ENCODE peak calls at places on chromosomes 13 and 19, in four cellular contexts. M is GM23338, D is breast epithelium, G is suprapubic skin. B is an unnamed sample.

GRCh38 chr19:3458595-3459284 is 21.6 kb downstream of the SMIM24 start:
- DNase-seq in M (peak), D (no peak), G (no peak), B (no peak)

GRCh38 chr13:100526299-100527030 is 62.1 kb downstream of the GGACT start:
- DNase-seq in M (peak), D (no peak), G (peak), B (no peak)

GRCh38 chr19:31214086-31214485 is 135.2 kb downstream of the TSHZ3 start:
- DNase-seq in M (no peak), D (peak), G (peak), B (peak)

GRCh38 chr19:48469056-48469881 is at the start of gene CYTH2:
- DNase-seq in M (peak), D (peak), G (peak), B (peak)

GRCh38 chr19:12956446-12957388 is at the start of gene GADD45GIP1:
- DNase-seq in M (peak), D (peak), G (peak), B (peak)

GRCh38 chr13:33441015-33441414 is 155.5 kb upstream of the STARD13 start:
- DNase-seq in M (peak), D (no peak), G (no peak), B (no peak)

GRCh38 chr19:15108145-15108844 is 1.1 kb downstream of the SYDE1 start:
- DNase-seq in M (peak), D (no peak), G (no peak), B (no peak)

GRCh38 chr13:33349314-33349995 is 63.9 kb upstream of the STARD13 start:
- DNase-seq in M (peak), D (no peak), G (no peak), B (no peak)

GRCh38 chr13:113981201-113981605 is 7.3 kb upstream of the C13orf46 start:
- DNase-seq in M (no peak), D (peak), G (peak), B (peak)

GRCh38 chr13:101109005-101109404 is 307.3 kb downstream of the NALCN start:
- DNase-seq in M (no peak), D (no peak), G (no peak), B (no peak)

GRCh38 chr13:90055121-90055520 is 1292.4 kb upstream of the MIR17HG start:
- DNase-seq in M (no peak), D (no peak), G (no peak), B (peak)

GRCh38 chr13:94825507-94825906 is 113.2 kb upstream of the SOX21 start:
- DNase-seq in M (peak), D (peak), G (no peak), B (no peak)

GRCh38 chr19:10776900-10777650 is 58.9 kb downstream of the TMED1 start:
- DNase-seq in M (no peak), D (no peak), G (no peak), B (no peak)

GRCh38 chr19:49422407-49423277 is 599 bp downstream of the PTH2 start:
- DNase-seq in M (peak), D (no peak), G (peak), B (no peak)

GRCh38 chr19:16355293-16356043 is 30.8 kb downstream of the KLF2 start:
- DNase-seq in M (no peak), D (no peak), G (no peak), B (no peak)

GRCh38 chr13:66040506-66040905 is 1189.6 kb downstream of the PCDH9 start:
- DNase-seq in M (no peak), D (no peak), G (no peak), B (no peak)

GRCh38 chr19:30093966-30094770 is 152.1 kb downstream of the URI1 start:
- DNase-seq in M (no peak), D (no peak), G (no peak), B (no peak)

GRCh38 chr13:54241719-54242118 is 1213.1 kb downstream of the OLFM4 start:
- DNase-seq in M (no peak), D (no peak), G (no peak), B (no peak)

GRCh38 chr19:40241809-40242384 is 15.4 kb upstream of the CCNP start:
- DNase-seq in M (no peak), D (peak), G (no peak), B (no peak)

GRCh38 chr19:18208098-18208951 is 4.5 kb upstream of the RAB3A start:
- DNase-seq in M (peak), D (no peak), G (no peak), B (no peak)

GRCh38 chr19:33450689-33451088 is 70.9 kb downstream of the PEPD start:
- DNase-seq in M (no peak), D (no peak), G (no peak), B (no peak)

GRCh38 chr19:49106648-49107135 is 7.5 kb upstream of the LIN7B start:
- DNase-seq in M (peak), D (no peak), G (no peak), B (no peak)

GRCh38 chr19:44752816-44753618 is 4.5 kb downstream of the BCL3 start:
- DNase-seq in M (peak), D (peak), G (peak), B (peak)
- TF ChIP-seq POLR2AphosphoS5 in M (no peak), D (peak), G (peak), B (peak)

GRCh38 chr19:6071103-6071485 is 39.2 kb downstream of the RFX2 start:
- DNase-seq in M (no peak), D (peak), G (no peak), B (no peak)
- TF ChIP-seq POLR2AphosphoS5 in M (no peak), D (no peak), G (peak), B (no peak)

GRCh38 chr19:47172666-47173455 is 42.2 kb downstream of the SAE1 start:
- DNase-seq in M (no peak), D (no peak), G (no peak), B (no peak)
- TF ChIP-seq POLR2AphosphoS5 in M (no peak), D (no peak), G (no peak), B (no peak)

DNA sequence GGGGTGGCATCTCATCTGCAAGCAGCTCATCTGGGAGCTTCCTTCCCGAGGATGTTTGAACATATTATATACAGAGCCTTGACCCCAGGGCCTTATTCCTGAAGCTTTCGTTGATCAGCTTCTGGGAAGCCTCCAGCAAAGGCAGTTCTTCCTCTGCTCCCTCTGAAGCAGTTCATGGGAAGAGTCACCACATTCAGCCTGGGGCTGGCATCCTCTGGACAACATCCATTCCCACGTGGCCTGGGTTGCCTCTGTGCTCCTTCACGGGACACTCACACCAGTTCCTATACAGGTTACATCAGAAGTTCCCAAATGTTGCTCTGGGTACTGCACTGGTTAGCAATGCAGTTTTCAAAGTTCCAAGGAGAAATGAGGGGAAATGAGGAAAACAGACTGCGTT is 29.6 kb downstream of the COL4A2 start:
- DNase-seq in M (no peak), D (no peak), G (no peak), B (no peak)
- TF ChIP-seq POLR2AphosphoS5 in M (no peak), D (no peak), G (no peak), B (no peak)

DNA sequence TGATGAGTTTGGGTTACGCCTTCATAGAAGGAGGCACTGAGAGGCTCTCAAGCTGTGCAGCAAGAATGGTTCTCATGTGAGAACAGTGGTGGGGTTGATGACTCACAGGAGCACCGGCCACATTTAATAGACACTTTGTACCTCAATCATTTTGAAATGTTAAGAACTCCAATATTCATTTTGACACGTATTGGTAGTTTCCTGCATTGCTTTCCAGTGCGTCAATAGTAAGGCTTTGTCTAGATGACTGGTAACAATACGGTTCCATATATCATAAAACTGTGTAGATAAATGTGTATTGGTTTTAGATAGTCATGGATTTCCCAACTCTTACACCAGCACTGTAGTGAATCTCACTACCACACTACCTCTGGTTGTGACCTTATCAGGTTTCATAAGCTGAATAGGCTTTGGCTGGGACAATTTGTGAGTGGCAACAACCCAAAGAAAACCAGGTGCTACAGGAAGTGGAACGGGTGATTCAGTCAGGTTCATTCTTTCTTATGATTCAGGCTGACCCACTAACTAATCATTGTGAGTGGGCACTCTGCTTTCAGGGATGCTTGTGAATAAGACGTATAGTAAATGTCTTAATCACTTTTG is 362.6 kb downstream of the KLF5 start:
- DNase-seq in M (no peak), D (no peak), G (no peak), B (peak)
- TF ChIP-seq POLR2AphosphoS5 in M (no peak), D (no peak), G (no peak), B (peak)

DNA sequence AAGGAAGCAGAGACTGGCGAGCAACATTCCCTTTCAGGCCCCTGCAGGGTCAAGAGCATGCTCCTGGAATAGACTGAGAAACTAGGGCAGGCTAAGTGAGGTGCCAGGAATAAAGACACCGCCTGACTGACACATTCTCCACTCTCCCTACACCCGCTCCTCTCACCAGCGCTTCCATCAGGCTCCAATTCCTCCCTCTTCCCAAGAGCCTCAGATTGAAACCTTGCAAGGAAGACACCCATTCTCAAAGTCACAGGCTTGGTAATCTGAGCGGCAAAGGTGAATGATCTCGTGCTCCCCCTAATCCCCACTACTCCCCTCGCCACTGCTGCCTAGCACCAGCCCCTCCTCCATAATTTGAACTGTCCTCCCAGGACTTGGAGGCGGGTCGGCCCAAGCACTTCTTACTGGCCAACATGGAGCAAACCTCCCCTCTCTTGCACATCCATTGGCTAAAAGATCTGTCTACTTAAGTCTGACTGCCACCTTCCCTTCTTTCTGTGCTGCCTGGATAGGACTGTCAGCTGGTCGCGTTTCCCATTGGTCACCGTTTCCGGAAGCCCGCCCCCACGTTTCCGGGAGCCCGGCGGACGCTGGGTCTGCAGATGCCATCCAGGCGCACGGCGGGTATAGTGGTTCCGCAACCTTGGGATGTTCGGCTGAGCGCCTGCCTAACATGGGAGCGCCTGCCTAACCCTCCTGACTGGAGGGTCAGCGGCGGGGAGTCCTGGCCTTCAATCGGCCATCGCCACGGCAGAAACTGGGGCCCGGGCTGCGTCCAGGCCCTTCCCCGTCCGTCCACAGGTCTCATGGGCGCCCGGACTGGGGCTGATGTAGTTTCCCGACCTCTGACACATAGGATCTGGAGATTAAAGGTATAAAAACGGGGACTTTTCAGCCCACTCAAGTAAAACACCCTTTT is 33.6 kb downstream of the ZNF383 start:
- DNase-seq in M (no peak), D (peak), G (no peak), B (peak)
- TF ChIP-seq POLR2AphosphoS5 in M (no peak), D (peak), G (no peak), B (peak)

GRCh38 chr19:583968-584239 is 5.8 kb upstream of the HCN2 start:
- DNase-seq in M (peak), D (no peak), G (no peak), B (no peak)
- TF ChIP-seq POLR2AphosphoS5 in M (no peak), D (no peak), G (no peak), B (no peak)

GRCh38 chr13:110305949-110306339 is 1.0 kb downstream of the COL4A1 start:
- DNase-seq in M (no peak), D (no peak), G (peak), B (no peak)
- TF ChIP-seq POLR2AphosphoS5 in M (no peak), D (no peak), G (no peak), B (no peak)

GRCh38 chr19:28435551-28436261 is 777.2 kb downstream of the UQCRFS1 start:
- DNase-seq in M (no peak), D (peak), G (no peak), B (no peak)

GRCh38 chr19:28437390-28438346 is 775.3 kb downstream of the UQCRFS1 start:
- DNase-seq in M (no peak), D (no peak), G (no peak), B (no peak)

GRCh38 chr19:28436320-28436719 is 776.6 kb downstream of the UQCRFS1 start:
- DNase-seq in M (no peak), D (no peak), G (no peak), B (no peak)
- TF ChIP-seq POLR2AphosphoS5 in M (no peak), D (no peak), G (no peak), B (no peak)

DNA sequence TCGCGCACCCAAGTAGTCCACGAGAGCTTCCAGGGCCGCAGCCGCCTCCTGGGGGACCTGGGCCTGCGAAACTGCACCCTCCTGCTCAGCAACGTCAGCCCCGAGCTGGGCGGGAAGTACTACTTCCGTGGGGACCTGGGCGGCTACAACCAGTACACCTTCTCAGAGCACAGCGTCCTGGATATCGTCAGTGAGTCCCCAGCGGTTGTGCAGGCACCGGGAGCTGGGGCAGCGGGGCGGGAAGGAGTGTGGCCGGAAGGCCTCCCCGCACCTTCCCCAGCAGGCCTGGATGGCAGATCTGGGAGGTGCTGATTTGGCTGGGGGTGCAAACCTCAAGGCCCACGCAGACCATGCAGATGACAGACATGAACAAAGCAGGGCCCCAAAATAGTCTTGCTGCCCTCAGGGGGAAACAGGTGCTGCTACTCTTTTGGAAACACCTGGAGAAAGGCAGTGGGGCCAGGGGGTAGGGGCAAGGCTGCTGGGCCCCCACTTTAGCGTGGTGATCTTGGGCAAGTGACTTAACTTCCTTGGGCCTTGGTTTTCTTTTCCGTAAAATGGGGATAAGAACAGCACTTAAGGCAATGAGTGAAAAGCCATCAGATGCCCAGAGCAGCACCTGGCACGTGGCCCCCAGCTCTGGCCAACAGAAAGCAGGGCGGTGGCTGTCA is 4.0 kb downstream of the MAG start:
- DNase-seq in M (peak), D (no peak), G (no peak), B (no peak)
- TF ChIP-seq POLR2AphosphoS5 in M (no peak), D (no peak), G (no peak), B (no peak)

B was measured in prostate gland.